ENCODE peak calls at places on chromosomes 2 and 18, in five cellular contexts. O, V, Y, L and Q are unnamed samples.

GRCh38 chr2:124327293-124327692 is 302.2 kb downstream of the CNTNAP5 start:
- DNase-seq in V (no peak), O (no peak), L (no peak), Y (no peak), Q (no peak)

GRCh38 chr18:63003899-63004298 is 288.6 kb downstream of the PHLPP1 start:
- DNase-seq in L (no peak), Y (no peak), V (no peak), O (no peak), Q (no peak)

GRCh38 chr2:58503909-58504308 is 262.8 kb upstream of the FANCL start:
- DNase-seq in Y (no peak), O (no peak), L (no peak), V (no peak), Q (no peak)

GRCh38 chr2:75055820-75056675 is 97.6 kb downstream of the POLE4 start:
- DNase-seq in O (peak; percentile 60), L (peak; percentile 95), Y (no peak), V (no peak), Q (no peak)

GRCh38 chr18:44130365-44130942 is 550.2 kb upstream of the SETBP1 start:
- DNase-seq in V (peak; percentile 57), Y (no peak), O (no peak), L (peak; percentile 31), Q (peak; percentile 31)

GRCh38 chr2:119338282-119338681 is 28.4 kb downstream of the C2orf76 start:
- DNase-seq in O (no peak), V (no peak), Y (no peak), L (no peak), Q (no peak)

GRCh38 chr2:63614448-63614968 is 25.7 kb downstream of the MDH1 start:
- DNase-seq in L (peak; percentile 84), Y (peak; percentile 43), O (no peak), V (peak; percentile 20), Q (no peak)

GRCh38 chr2:105143467-105144127 is 97.9 kb upstream of the GPR45 start:
- DNase-seq in V (peak; percentile 53), O (peak; percentile 85), L (peak; percentile 50), Y (no peak), Q (no peak)

GRCh38 chr2:10028407-10028987 is 14.9 kb upstream of the KLF11 start:
- DNase-seq in L (no peak), Y (no peak), V (no peak), O (no peak), Q (peak; percentile 15)

GRCh38 chr2:195343942-195344530 is 313.0 kb upstream of the SLC39A10 start:
- DNase-seq in L (peak; percentile 79), Y (no peak), O (no peak), V (no peak), Q (no peak)

GRCh38 chr2:218067523-218067922 is 1.5 kb upstream of the RUFY4 start:
- DNase-seq in V (no peak), Y (no peak), L (no peak), O (no peak), Q (no peak)

GRCh38 chr18:7946724-7947377 is 379.7 kb downstream of the PTPRM start:
- DNase-seq in Y (peak; percentile 61), V (no peak), L (peak; percentile 79), O (no peak), Q (no peak)

GRCh38 chr18:30855762-30856161 is 186.8 kb downstream of the DSC3 start:
- DNase-seq in Y (no peak), V (no peak), O (no peak), L (no peak), Q (no peak)

DNA sequence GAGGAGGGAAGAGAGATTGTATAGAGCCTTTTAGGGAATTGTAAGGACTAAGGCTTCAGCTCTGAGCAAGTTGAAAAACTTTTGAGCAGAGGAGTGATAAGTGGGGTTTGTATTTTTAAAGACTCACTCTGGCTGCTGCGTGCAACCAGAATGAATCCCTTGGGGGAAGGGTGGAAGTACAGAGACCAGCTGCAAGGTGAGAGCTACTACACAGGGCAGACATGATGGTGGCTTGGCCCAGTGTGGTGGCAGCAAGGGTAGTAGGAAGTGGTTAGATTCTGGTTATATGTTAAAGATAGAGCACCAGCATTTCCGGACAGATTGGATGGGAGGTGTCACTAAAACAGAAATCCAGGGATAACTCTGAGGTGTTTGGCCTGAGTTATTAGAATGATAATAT is 10.1 kb upstream of the SESTD1 start:
- DNase-seq in O (no peak), L (no peak), Y (no peak), V (no peak), Q (peak; percentile 62)
- H3K4me3 ChIP-seq in O (no peak overlapping the region), L (no peak overlapping the region), Y (no peak overlapping the region), V (no peak overlapping the region), Q (no peak overlapping the region)

GRCh38 chr18:42114310-42114943 is 159.4 kb downstream of the PIK3C3 start:
- DNase-seq in V (peak; percentile 80), Y (peak; percentile 38), O (peak; percentile 78), L (peak; percentile 61), Q (peak; percentile 46)
- H2AFZ ChIP-seq in V (peak overlapping the region; percentile 89), Y (peak overlapping the region; percentile 13), O (peak overlapping the region; percentile 60), L (peak overlapping the region; percentile 61), Q (peak overlapping the region; percentile 72)

GRCh38 chr2:236875906-236876505 is 209.7 kb upstream of the COPS8 start:
- DNase-seq in O (peak; percentile 39), Y (no peak), L (no peak), V (no peak), Q (no peak)
- H3K4me3 ChIP-seq in O (no peak overlapping the region), Y (no peak overlapping the region), L (no peak overlapping the region), V (no peak overlapping the region), Q (no peak overlapping the region)

GRCh38 chr2:120673571-120674061 is 62.1 kb upstream of the GLI2 start:
- DNase-seq in L (no peak), V (no peak), O (no peak), Y (no peak), Q (no peak)

GRCh38 chr2:120673205-120673550 is 62.5 kb upstream of the GLI2 start:
- DNase-seq in Y (no peak), V (no peak), L (no peak), O (no peak), Q (no peak)

GRCh38 chr2:120672526-120673204 is 63.0 kb upstream of the GLI2 start:
- DNase-seq in O (no peak), L (no peak), V (no peak), Y (no peak), Q (no peak)

GRCh38 chr2:120675460-120676130 is 60.1 kb upstream of the GLI2 start:
- DNase-seq in Y (peak; percentile 53), O (peak; percentile 94), L (no peak), V (no peak), Q (peak; percentile 33)

GRCh38 chr2:120674246-120675170 is 61.2 kb upstream of the GLI2 start:
- DNase-seq in V (no peak), L (no peak), O (no peak), Y (no peak), Q (no peak)
- H2AFZ ChIP-seq in V (no peak overlapping the region), L (no peak overlapping the region), O (no peak overlapping the region), Y (no peak overlapping the region), Q (no peak overlapping the region)

DNA sequence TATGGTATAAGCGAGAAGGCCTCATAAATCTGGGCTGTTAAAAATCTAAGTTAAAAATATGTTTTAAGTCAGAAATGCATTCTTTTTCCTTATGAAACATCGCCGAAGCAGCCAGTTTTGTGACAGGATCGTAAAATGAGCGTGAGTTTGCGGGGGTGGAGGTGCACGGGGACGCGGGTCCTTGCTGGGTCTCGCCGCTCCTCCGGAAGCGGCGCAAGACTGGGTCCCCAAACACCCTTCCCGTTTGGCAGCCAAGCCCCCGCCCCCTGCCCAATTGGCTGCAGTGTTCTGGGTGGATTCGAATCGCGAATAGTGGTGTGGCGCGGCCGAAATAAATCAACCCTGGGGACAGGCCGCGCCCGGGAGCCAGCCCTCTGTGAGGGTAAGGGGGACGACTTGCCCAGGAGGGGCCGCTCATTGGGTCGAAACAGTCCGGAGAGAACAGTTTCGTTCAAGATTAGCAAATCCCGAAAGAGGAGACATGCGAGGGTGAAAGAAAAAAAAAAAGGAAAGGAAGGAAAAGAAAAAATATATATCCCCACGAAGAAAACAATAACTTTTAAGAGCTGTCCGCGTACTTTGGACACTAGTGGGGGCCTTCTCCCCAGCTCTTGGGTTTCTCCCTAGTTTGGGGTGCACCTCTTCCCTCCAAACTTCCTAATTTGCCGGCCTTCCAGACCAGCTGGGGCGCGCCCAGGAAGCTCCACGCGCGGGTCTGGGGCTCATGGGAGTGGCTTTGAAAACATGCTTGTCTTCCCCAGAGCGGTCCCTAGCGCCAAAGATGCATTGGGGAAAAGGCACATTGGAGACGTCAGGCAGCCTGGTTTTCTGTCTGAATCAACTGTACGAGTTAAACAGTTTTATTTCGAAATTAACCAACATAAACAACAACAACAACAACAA is 3.1 kb upstream of the GATA6 start:
- DNase-seq in Y (no peak), L (no peak), O (peak; percentile 53), V (no peak), Q (no peak)
- H3K4me3 ChIP-seq in Y (no peak overlapping the region), L (no peak overlapping the region), O (peak overlapping the region; percentile 30), V (no peak overlapping the region), Q (no peak overlapping the region)

GRCh38 chr2:176415156-176415870 is 146.1 kb downstream of the MTX2 start:
- DNase-seq in O (no peak), V (no peak), L (no peak), Y (no peak), Q (no peak)
- H2AFZ ChIP-seq in O (no peak overlapping the region), V (peak overlapping the region; percentile 64), L (no peak overlapping the region), Y (no peak overlapping the region), Q (no peak overlapping the region)

GRCh38 chr2:28765316-28765715 is 13.7 kb downstream of the PPP1CB start:
- DNase-seq in V (no peak), O (no peak), L (peak; percentile 47), Y (no peak), Q (no peak)

GRCh38 chr2:28767367-28767766 is 15.7 kb downstream of the PPP1CB start:
- DNase-seq in L (no peak), Y (no peak), O (no peak), V (no peak), Q (no peak)

GRCh38 chr2:28768952-28769351 is 17.3 kb downstream of the PPP1CB start:
- DNase-seq in O (no peak), V (no peak), L (no peak), Y (no peak), Q (no peak)

GRCh38 chr2:28766070-28766469 is 14.4 kb downstream of the PPP1CB start:
- DNase-seq in V (no peak), Y (no peak), L (no peak), O (no peak), Q (no peak)

GRCh38 chr2:28768422-28768821 is 16.8 kb downstream of the PPP1CB start:
- DNase-seq in Y (no peak), O (no peak), L (no peak), V (no peak), Q (no peak)
- H3K4me3 ChIP-seq in Y (no peak overlapping the region), O (no peak overlapping the region), L (no peak overlapping the region), V (no peak overlapping the region), Q (no peak overlapping the region)